ENCODE peak calls at places on chromosomes 4 and X, in seven cellular contexts. L, V, S, D, X, W and J are unnamed samples.

GRCh38 chr4:2936773-2937145 is 26.4 kb downstream of the NOP14 start:
- DNase-seq in L (no peak), V (peak), S (peak), D (no peak), X (no peak), W (no peak), J (peak)

GRCh38 chrX:85136409-85136808 is 107.2 kb downstream of the SATL1 start:
- DNase-seq in L (no peak), V (no peak), S (no peak), D (no peak), X (no peak), W (no peak), J (no peak)

GRCh38 chr4:57190651-57191481 is 80.7 kb upstream of the IGFBP7 start:
- DNase-seq in L (no peak), V (peak), S (peak), D (peak), X (peak), W (peak), J (peak)

GRCh38 chr4:131426023-131426758 is 1722.9 kb upstream of the PCDH10 start:
- DNase-seq in L (no peak), V (no peak), S (no peak), D (no peak), X (no peak), W (no peak), J (no peak)

GRCh38 chrX:39625810-39626209 is 471.9 kb downstream of the BCOR start:
- DNase-seq in L (no peak), V (no peak), S (no peak), D (no peak), X (no peak), W (no peak), J (no peak)

GRCh38 chr4:13415068-13415785 is 68.9 kb downstream of the RAB28 start:
- DNase-seq in L (no peak), V (no peak), S (no peak), D (no peak), X (peak), W (no peak), J (no peak)

GRCh38 chrX:312621-313331 is 5.8 kb downstream of the GTPBP6 start:
- DNase-seq in L (no peak), V (no peak), S (no peak), D (no peak), X (no peak), W (no peak), J (no peak)

GRCh38 chr4:2478220-2478619 is 9.3 kb downstream of the RNF4 start:
- DNase-seq in L (no peak), V (no peak), S (no peak), D (no peak), X (no peak), W (no peak), J (no peak)

GRCh38 chr4:130233377-130234047 is 1137.6 kb downstream of the C4orf33 start:
- DNase-seq in L (no peak), V (no peak), S (peak), D (no peak), X (no peak), W (no peak), J (no peak)

GRCh38 chr4:141565379-141566089 is 70.8 kb upstream of the IL15 start:
- DNase-seq in L (no peak), V (no peak), S (peak), D (no peak), X (no peak), W (no peak), J (no peak)

GRCh38 chr4:170672571-170672970 is 582.8 kb upstream of the AADAT start:
- DNase-seq in L (no peak), V (no peak), S (peak), D (no peak), X (no peak), W (no peak), J (no peak)

GRCh38 chr4:159105761-159106243 is 2.9 kb downstream of the RAPGEF2 start:
- DNase-seq in L (no peak), V (no peak), S (peak), D (no peak), X (peak), W (no peak), J (peak)

GRCh38 chr4:73104695-73105094 is 35.2 kb upstream of the COX18 start:
- DNase-seq in L (no peak), V (no peak), S (no peak), D (no peak), X (no peak), W (no peak), J (no peak)

GRCh38 chr4:3287271-3287971 is 5.4 kb upstream of the RGS12 start:
- DNase-seq in L (peak), V (no peak), S (no peak), D (no peak), X (no peak), W (no peak), J (no peak)

GRCh38 chr4:45530498-45530897 is 593.4 kb downstream of the GABRG1 start:
- DNase-seq in L (no peak), V (no peak), S (no peak), D (no peak), X (no peak), W (no peak), J (no peak)

GRCh38 chrX:129777218-129777768 is 2.5 kb upstream of the SASH3 start:
- DNase-seq in L (no peak), V (no peak), S (no peak), D (no peak), X (no peak), W (no peak), J (no peak)

GRCh38 chrX:131617182-131617581 is 73.3 kb downstream of the OR13H1 start:
- DNase-seq in L (no peak), V (no peak), S (no peak), D (no peak), X (no peak), W (no peak), J (peak)

GRCh38 chrX:16567681-16568080 is 82.3 kb upstream of the S100G start:
- DNase-seq in L (no peak), V (no peak), S (no peak), D (no peak), X (no peak), W (no peak), J (no peak)

GRCh38 chr4:33218238-33218637 is 2498.1 kb downstream of the PCDH7 start:
- DNase-seq in L (no peak), V (no peak), S (no peak), D (no peak), X (no peak), W (no peak), J (peak)

GRCh38 chr4:173525118-173526033 is 4.7 kb downstream of the HAND2 start:
- DNase-seq in L (no peak), V (no peak), S (no peak), D (no peak), X (peak), W (no peak), J (no peak)

GRCh38 chr4:104395219-104395618 is 99.5 kb downstream of the CXXC4 start:
- DNase-seq in L (no peak), V (no peak), S (no peak), D (no peak), X (peak), W (no peak), J (peak)

GRCh38 chrX:21972721-21973120 is 32.2 kb downstream of the SMS start:
- DNase-seq in L (no peak), V (no peak), S (peak), D (no peak), X (peak), W (no peak), J (peak)

GRCh38 chr4:22534374-22534773 is 18.5 kb upstream of the ADGRA3 start:
- DNase-seq in L (no peak), V (no peak), S (no peak), D (no peak), X (no peak), W (no peak), J (no peak)

GRCh38 chr4:61675464-61675863 is 475.3 kb downstream of the ADGRL3 start:
- DNase-seq in L (no peak), V (no peak), S (no peak), D (no peak), X (no peak), W (no peak), J (no peak)

GRCh38 chr4:153472122-153473037 is 6.2 kb downstream of the TMEM131L start:
- DNase-seq in L (no peak), V (no peak), S (no peak), D (no peak), X (no peak), W (no peak), J (no peak)

GRCh38 chr4:118749347-118749988 is 64.3 kb downstream of the METTL14 start:
- DNase-seq in L (no peak), V (no peak), S (no peak), D (no peak), X (no peak), W (no peak), J (no peak)

GRCh38 chrX:51893931-51894696 is 691 bp downstream of the MAGED1 start:
- DNase-seq in L (peak), V (peak), S (peak), D (no peak), X (peak), W (peak), J (peak)

GRCh38 chrX:51896626-51897025 is 3.2 kb downstream of the MAGED1 start:
- DNase-seq in L (no peak), V (no peak), S (no peak), D (no peak), X (no peak), W (no peak), J (no peak)

GRCh38 chrX:51892921-51893745 is at the start of gene MAGED1:
- DNase-seq in L (peak), V (peak), S (peak), D (no peak), X (peak), W (peak), J (peak)

GRCh38 chrX:51891821-51892551 is 1.4 kb upstream of the MAGED1 start:
- DNase-seq in L (peak), V (peak), S (peak), D (no peak), X (peak), W (peak), J (peak)

GRCh38 chrX:51894697-51895336 is 1.4 kb downstream of the MAGED1 start:
- DNase-seq in L (peak), V (peak), S (peak), D (no peak), X (peak), W (peak), J (peak)
- TF ChIP-seq CTCF in L (no peak), V (no peak), S (peak), D (no peak), X (no peak), W (no peak), J (no peak)

GRCh38 chrX:41273638-41274037 is 60.3 kb upstream of the DDX3X start:
- DNase-seq in L (no peak), V (no peak), S (no peak), D (no peak), X (no peak), W (no peak), J (peak)

GRCh38 chrX:41276661-41277506 is 57.1 kb upstream of the DDX3X start:
- DNase-seq in L (no peak), V (no peak), S (peak), D (no peak), X (peak), W (no peak), J (no peak)

GRCh38 chrX:41275661-41276609 is 58.0 kb upstream of the DDX3X start:
- DNase-seq in L (peak), V (peak), S (peak), D (no peak), X (peak), W (peak), J (peak)
- TF ChIP-seq CTCF in L (peak), V (peak), S (peak), D (peak), X (peak), W (no peak), J (peak)

DNA sequence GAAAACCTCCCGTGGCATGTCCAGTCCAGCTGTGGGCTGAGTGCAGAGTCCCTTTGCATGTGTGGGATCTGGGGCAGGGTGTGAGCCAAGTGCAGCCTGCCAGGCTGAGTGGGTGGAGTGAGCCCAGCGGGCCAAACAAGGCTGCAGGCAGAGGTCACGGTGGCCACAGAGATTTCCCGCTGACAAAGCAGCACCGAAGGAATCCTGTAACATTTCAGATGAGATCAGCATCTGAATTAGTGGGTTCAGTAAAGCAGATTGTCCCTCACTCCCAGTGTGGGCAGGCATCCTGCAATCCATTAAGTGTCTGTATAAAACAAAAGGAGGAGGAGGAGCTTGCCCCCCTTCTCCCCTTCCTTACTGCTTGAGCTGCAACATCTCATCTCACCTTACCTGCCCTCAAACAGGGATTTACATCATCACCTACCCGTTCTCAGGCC is 324.4 kb downstream of the FAT4 start:
- DNase-seq in L (no peak), V (peak), S (peak), D (no peak), X (peak), W (no peak), J (peak)
- TF ChIP-seq CTCF in L (no peak), V (no peak), S (no peak), D (no peak), X (no peak), W (no peak), J (no peak)

DNA sequence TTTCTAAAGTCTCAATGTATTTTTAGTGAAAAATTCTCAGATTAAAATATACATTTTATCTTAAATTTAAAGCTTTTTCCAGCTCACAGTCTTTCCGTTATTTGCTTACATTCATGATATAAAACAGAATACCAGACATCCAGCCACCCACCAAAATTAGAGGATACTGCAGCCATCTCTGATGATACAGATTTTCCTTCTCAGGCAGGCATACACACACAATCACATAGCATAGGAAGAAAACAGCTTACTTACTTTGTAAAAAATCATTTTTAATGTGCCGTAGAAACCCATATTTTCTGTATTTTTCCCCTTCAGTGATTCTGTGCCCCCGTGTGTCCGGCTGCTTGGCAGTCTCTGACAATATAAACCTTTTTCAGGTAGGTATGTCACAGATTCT is 183.7 kb downstream of the FBXW7 start:
- DNase-seq in L (no peak), V (no peak), S (peak), D (no peak), X (no peak), W (no peak), J (peak)
- TF ChIP-seq CTCF in L (no peak), V (no peak), S (peak), D (no peak), X (no peak), W (no peak), J (no peak)

GRCh38 chrX:38166478-38167083 is 54.1 kb downstream of the SRPX start:
- DNase-seq in L (no peak), V (peak), S (peak), D (peak), X (peak), W (no peak), J (peak)
- TF ChIP-seq CTCF in L (peak), V (peak), S (peak), D (peak), X (peak), W (peak), J (peak)

GRCh38 chr4:11650801-11651596 is 222.3 kb upstream of the HS3ST1 start:
- DNase-seq in L (peak), V (peak), S (no peak), D (peak), X (no peak), W (no peak), J (peak)
- TF ChIP-seq CTCF in L (no peak), V (no peak), S (no peak), D (no peak), X (no peak), W (no peak), J (no peak)

DNA sequence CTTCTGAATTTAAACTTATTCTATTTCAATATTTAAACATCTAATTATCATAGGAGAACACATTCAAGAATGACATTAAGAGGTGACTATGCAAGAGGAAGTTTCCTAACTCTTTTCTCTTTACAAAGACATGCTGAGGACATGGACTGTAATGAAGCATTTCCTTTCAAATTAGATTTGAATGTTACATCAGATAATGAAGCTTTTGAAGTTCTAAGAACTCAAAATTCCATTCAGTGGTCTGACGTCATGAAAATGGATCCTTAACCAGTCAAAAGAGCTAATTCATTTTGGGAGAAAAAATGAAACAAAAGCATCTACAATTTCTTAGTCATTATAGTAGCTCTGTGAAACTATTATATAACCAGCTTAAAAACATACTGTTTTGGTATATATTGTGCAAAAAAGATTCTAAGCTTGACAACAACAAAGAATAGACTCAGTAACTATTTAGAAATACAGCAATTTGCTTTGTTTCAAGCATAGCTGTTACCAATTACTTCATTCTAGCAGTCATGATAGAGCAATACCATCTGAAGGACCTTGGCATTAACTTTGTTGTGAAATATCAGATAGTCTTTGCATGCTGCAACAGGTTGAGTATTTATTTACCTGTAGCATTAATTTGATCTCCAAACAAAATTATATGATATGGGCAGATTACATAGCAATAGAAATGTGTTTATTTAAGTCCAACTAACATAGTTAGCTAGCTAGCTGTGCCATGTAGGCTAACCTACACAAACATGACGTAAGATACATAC is 13.7 kb upstream of the DTHD1 start:
- DNase-seq in L (no peak), V (no peak), S (no peak), D (no peak), X (no peak), W (no peak), J (no peak)
- TF ChIP-seq CTCF in L (no peak), V (no peak), S (no peak), D (no peak), X (no peak), W (no peak), J (no peak)